ENCODE peak calls at places on chromosomes 11 and 22, in five cellular contexts. L is NB4; R is activated CD4-positive, alpha-beta T cell treated with anti-CD3 and anti-CD28 coated beads, Interleukin-2, amount 50 U/mL, for 4 hours; M is body of pancreas; N is activated naive CD4-positive, alpha-beta T cell. E is an unnamed sample.

GRCh38 chr11:33734441-33735165 is 1.6 kb downstream of the CD59 start:
- DNase-seq in R (no peak), L (peak), M (peak), N (no peak), E (no peak)

GRCh38 chr11:130585545-130585944 is 137.1 kb downstream of the ADAMTS15 start:
- DNase-seq in R (no peak), M (no peak), L (no peak), N (no peak), E (no peak)

GRCh38 chr11:34160049-34160721 is 54.8 kb downstream of the NAT10 start:
- DNase-seq in M (no peak), R (no peak), N (no peak), L (no peak), E (no peak)

GRCh38 chr11:111944139-111944538 is 7.0 kb downstream of the DIXDC1 start:
- DNase-seq in M (no peak), R (no peak), N (no peak), L (peak), E (no peak)

GRCh38 chr22:34015642-34016041 is 95.4 kb upstream of the LARGE1 start:
- DNase-seq in R (no peak), L (no peak), N (no peak), M (no peak), E (no peak)

GRCh38 chr22:28980326-28980725 is 81.3 kb downstream of the C22orf31 start:
- DNase-seq in R (no peak), M (no peak), N (no peak), L (no peak), E (no peak)

GRCh38 chr22:26428515-26429457 is at the start of gene ASPHD2:
- DNase-seq in M (peak), L (peak), R (peak), N (peak), E (peak)

GRCh38 chr22:46102159-46102558 is 48.2 kb upstream of the PPARA start:
- DNase-seq in R (no peak), M (no peak), L (no peak), N (no peak), E (no peak)

GRCh38 chr11:7421136-7421535 is 64.2 kb upstream of the OLFML1 start:
- DNase-seq in M (no peak), R (no peak), L (no peak), N (no peak), E (no peak)

GRCh38 chr11:2180775-2181370 is 9.3 kb upstream of the TH start:
- DNase-seq in R (no peak), L (no peak), N (no peak), M (no peak), E (no peak)

GRCh38 chr11:103091024-103091423 is 936 bp downstream of the DCUN1D5 start:
- DNase-seq in L (peak), R (no peak), N (no peak), M (no peak), E (no peak)

GRCh38 chr11:96215826-96216225 is 127.2 kb downstream of the MAML2 start:
- DNase-seq in L (no peak), M (no peak), R (no peak), N (no peak), E (no peak)